ENCODE peak calls at places on chromosome 17, in eight cellular contexts. One of them, this sample, is unnamed.

GRCh38 chr17:42016411-42016831 is 818 bp downstream of the DNAJC7 start:
- DNase-seq in tibial artery: no peak
- DNase-seq in foreskin fibroblast: peak; percentile 50
- DNase-seq in ovary: no peak
- DNase-seq in cardiac fibroblast: peak; percentile 44
- DNase-seq in HL-60: peak; percentile 52
- DNase-seq in IMR-90: peak; percentile 16
- DNase-seq in HFFc6: peak; percentile 15
- DNase-seq in this sample: peak; percentile 59

GRCh38 chr17:45791935-45792334 is 7.8 kb downstream of the CRHR1 start:
- DNase-seq in tibial artery: no peak
- DNase-seq in foreskin fibroblast: no peak
- DNase-seq in ovary: no peak
- DNase-seq in cardiac fibroblast: no peak
- DNase-seq in HL-60: no peak
- DNase-seq in IMR-90: no peak
- DNase-seq in HFFc6: no peak
- DNase-seq in this sample: no peak

GRCh38 chr17:42122371-42123303 is at the start of gene HSPB9:
- DNase-seq in tibial artery: no peak
- DNase-seq in foreskin fibroblast: peak; percentile 26
- DNase-seq in ovary: peak; percentile 72
- DNase-seq in cardiac fibroblast: no peak
- DNase-seq in HL-60: no peak
- DNase-seq in IMR-90: no peak
- DNase-seq in HFFc6: no peak
- DNase-seq in this sample: peak; percentile 40

GRCh38 chr17:59165933-59166342 is 10.4 kb downstream of the PRR11 start:
- DNase-seq in tibial artery: no peak
- DNase-seq in foreskin fibroblast: peak; percentile 75
- DNase-seq in ovary: no peak
- DNase-seq in cardiac fibroblast: peak; percentile 57
- DNase-seq in HL-60: no peak
- DNase-seq in IMR-90: peak; percentile 60
- DNase-seq in HFFc6: peak; percentile 40
- DNase-seq in this sample: peak; percentile 45

GRCh38 chr17:54754560-54754959 is 146.1 kb upstream of the TOM1L1 start:
- DNase-seq in tibial artery: no peak
- DNase-seq in foreskin fibroblast: no peak
- DNase-seq in ovary: no peak
- DNase-seq in cardiac fibroblast: no peak
- DNase-seq in HL-60: no peak
- DNase-seq in IMR-90: no peak
- DNase-seq in HFFc6: no peak
- DNase-seq in this sample: no peak

GRCh38 chr17:50560931-50561750 is 626 bp downstream of the CACNA1G start:
- DNase-seq in tibial artery: no peak
- DNase-seq in foreskin fibroblast: peak; percentile 28
- DNase-seq in ovary: peak; percentile 73
- DNase-seq in cardiac fibroblast: no peak
- DNase-seq in HL-60: no peak
- DNase-seq in IMR-90: no peak
- DNase-seq in HFFc6: no peak
- DNase-seq in this sample: no peak

GRCh38 chr17:13352747-13353415 is 248.8 kb downstream of the HS3ST3A1 start:
- DNase-seq in tibial artery: no peak
- DNase-seq in foreskin fibroblast: peak; percentile 11
- DNase-seq in ovary: no peak
- DNase-seq in cardiac fibroblast: no peak
- DNase-seq in HL-60: no peak
- DNase-seq in IMR-90: no peak
- DNase-seq in HFFc6: no peak
- DNase-seq in this sample: no peak

GRCh38 chr17:63848834-63849689 is 6.6 kb upstream of the SMARCD2 start:
- DNase-seq in tibial artery: peak; percentile 90
- DNase-seq in foreskin fibroblast: peak; percentile 94
- DNase-seq in ovary: peak; percentile 90
- DNase-seq in cardiac fibroblast: peak; percentile 93
- DNase-seq in HL-60: peak; percentile 93
- DNase-seq in IMR-90: peak; percentile 80
- DNase-seq in HFFc6: peak; percentile 50
- DNase-seq in this sample: peak; percentile 91

DNA sequence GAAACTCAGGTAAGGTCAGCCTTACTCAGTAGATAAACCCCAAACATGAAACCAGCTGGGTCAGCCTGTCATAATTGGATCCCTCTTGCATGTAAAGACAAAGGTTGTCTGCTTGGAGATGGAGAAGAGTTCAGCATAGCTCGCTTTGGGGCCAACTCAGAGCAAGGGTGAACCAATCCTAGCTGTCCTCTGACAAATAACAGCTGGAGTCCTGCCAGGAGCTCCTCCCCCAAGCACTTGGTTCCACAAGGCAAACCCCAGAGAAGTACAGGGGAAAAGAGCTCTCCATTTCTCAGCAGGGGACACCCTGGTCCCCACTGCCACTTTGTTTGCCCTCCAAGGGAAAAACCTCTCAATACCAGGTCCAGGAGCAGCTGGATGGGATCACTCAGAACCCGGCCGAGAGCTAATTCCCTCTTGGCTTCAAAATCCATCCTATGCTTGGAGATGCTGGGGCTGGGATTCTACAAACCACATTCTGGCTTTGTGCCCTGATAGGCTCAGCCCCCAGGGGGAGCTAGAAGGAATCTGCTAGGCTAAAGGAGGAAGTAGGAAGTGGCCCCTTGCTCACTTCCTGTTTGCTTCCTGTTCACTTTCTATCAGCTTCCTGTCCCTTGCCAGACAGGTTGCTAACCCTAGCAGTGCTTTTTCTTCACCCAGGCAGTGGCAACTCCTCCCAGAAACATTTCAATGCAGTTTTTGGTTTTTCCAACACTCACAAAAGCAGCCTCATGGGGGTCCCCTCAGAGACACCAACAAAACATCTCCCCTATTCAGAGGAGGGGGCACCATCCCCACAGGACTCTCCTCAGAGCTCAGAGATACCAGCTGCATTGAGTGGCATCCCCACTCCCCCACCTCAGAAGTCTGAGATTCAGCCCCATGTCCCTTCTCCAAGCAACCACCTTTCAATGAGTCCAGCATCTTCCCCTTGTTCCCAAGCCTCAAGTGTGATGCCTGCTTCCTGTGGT is 30.7 kb downstream of the CDRT4 start:
- DNase-seq in tibial artery: peak; percentile 67
- DNase-seq in foreskin fibroblast: peak; percentile 86
- DNase-seq in ovary: peak; percentile 75
- DNase-seq in cardiac fibroblast: peak; percentile 82
- DNase-seq in HL-60: peak; percentile 57
- DNase-seq in IMR-90: peak; percentile 34
- DNase-seq in HFFc6: no peak
- DNase-seq in this sample: peak; percentile 52
- TF ChIP-seq CTCF in tibial artery: no peak
- TF ChIP-seq CTCF in foreskin fibroblast: peak; percentile 11
- TF ChIP-seq CTCF in ovary: no peak
- TF ChIP-seq CTCF in cardiac fibroblast: peak; percentile 36
- TF ChIP-seq CTCF in HL-60: peak; percentile 2
- TF ChIP-seq CTCF in IMR-90: peak; percentile 30
- TF ChIP-seq CTCF in HFFc6: peak; percentile 50
- TF ChIP-seq CTCF in this sample: peak; percentile 33

GRCh38 chr17:1976000-1976682 is 49.0 kb downstream of the RTN4RL1 start:
- DNase-seq in tibial artery: no peak
- DNase-seq in foreskin fibroblast: no peak
- DNase-seq in ovary: no peak
- DNase-seq in cardiac fibroblast: no peak
- DNase-seq in HL-60: no peak
- DNase-seq in IMR-90: no peak
- DNase-seq in HFFc6: no peak
- DNase-seq in this sample: no peak

GRCh38 chr17:1970843-1971384 is 54.2 kb downstream of the RTN4RL1 start:
- DNase-seq in tibial artery: no peak
- DNase-seq in foreskin fibroblast: no peak
- DNase-seq in ovary: no peak
- DNase-seq in cardiac fibroblast: no peak
- DNase-seq in HL-60: no peak
- DNase-seq in IMR-90: no peak
- DNase-seq in HFFc6: no peak
- DNase-seq in this sample: no peak

GRCh38 chr17:1975573-1975972 is 49.6 kb downstream of the RTN4RL1 start:
- DNase-seq in tibial artery: no peak
- DNase-seq in foreskin fibroblast: no peak
- DNase-seq in ovary: no peak
- DNase-seq in cardiac fibroblast: no peak
- DNase-seq in HL-60: no peak
- DNase-seq in IMR-90: no peak
- DNase-seq in HFFc6: no peak
- DNase-seq in this sample: no peak

GRCh38 chr17:1969712-1970111 is 55.4 kb downstream of the RTN4RL1 start:
- DNase-seq in tibial artery: no peak
- DNase-seq in foreskin fibroblast: no peak
- DNase-seq in ovary: no peak
- DNase-seq in cardiac fibroblast: no peak
- DNase-seq in HL-60: no peak
- DNase-seq in IMR-90: no peak
- DNase-seq in HFFc6: no peak
- DNase-seq in this sample: no peak

DNA sequence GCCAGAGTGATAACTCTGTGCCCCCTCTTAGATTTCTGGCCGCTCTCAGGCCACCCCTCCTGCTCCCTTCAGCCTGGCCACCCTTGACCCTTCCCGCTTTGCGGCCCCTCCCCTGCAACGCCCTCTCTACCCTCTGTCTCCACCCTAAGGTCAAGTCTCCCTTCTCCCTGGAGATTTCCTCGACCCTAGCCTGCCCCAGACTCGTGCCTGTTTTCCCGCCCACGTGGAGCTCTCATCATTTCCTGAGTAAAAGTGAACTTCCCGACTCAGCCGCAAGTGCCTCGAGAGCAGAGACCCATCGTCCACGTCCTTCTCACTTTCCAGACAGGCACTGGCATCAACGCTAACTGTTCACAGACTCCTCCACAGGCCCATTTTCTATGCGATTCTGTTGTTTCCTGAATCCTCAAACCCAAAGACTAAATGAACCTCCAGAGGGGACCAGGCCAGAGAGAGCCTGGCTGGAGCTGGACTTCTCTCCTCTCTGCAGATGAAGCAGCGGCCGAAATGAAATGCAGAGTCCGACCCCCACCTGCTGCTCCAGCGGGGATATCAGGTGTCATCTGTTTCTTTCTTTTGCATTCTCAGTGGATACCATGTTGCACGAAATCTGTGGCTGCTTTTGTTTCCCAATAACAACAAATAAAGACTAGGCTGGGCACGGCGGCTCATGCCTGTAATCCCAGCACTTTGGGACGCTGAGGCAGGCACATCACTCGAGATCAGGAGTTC is 52.5 kb downstream of the RTN4RL1 start:
- DNase-seq in tibial artery: no peak
- DNase-seq in foreskin fibroblast: no peak
- DNase-seq in ovary: no peak
- DNase-seq in cardiac fibroblast: peak; percentile 35
- DNase-seq in HL-60: no peak
- DNase-seq in IMR-90: peak; percentile 12
- DNase-seq in HFFc6: no peak
- DNase-seq in this sample: peak; percentile 6
- TF ChIP-seq CTCF in tibial artery: no peak
- TF ChIP-seq CTCF in foreskin fibroblast: no peak
- TF ChIP-seq CTCF in ovary: no peak
- TF ChIP-seq CTCF in cardiac fibroblast: no peak
- TF ChIP-seq CTCF in HL-60: no peak
- TF ChIP-seq CTCF in IMR-90: no peak
- TF ChIP-seq CTCF in HFFc6: no peak
- TF ChIP-seq CTCF in this sample: no peak

GRCh38 chr17:7972131-7972785 is 30.2 kb upstream of the GUCY2D start:
- DNase-seq in tibial artery: no peak
- DNase-seq in foreskin fibroblast: peak; percentile 36
- DNase-seq in ovary: no peak
- DNase-seq in cardiac fibroblast: peak; percentile 19
- DNase-seq in HL-60: no peak
- DNase-seq in IMR-90: no peak
- DNase-seq in HFFc6: peak; percentile 22
- DNase-seq in this sample: no peak
- TF ChIP-seq CTCF in tibial artery: no peak
- TF ChIP-seq CTCF in foreskin fibroblast: peak; percentile 19
- TF ChIP-seq CTCF in ovary: no peak
- TF ChIP-seq CTCF in cardiac fibroblast: peak; percentile 18
- TF ChIP-seq CTCF in HL-60: no peak
- TF ChIP-seq CTCF in IMR-90: peak; percentile 42
- TF ChIP-seq CTCF in HFFc6: peak; percentile 73
- TF ChIP-seq CTCF in this sample: peak; percentile 23

GRCh38 chr17:79681101-79681621 is 49.6 kb upstream of the ENPP7 start:
- DNase-seq in tibial artery: no peak
- DNase-seq in foreskin fibroblast: no peak
- DNase-seq in ovary: no peak
- DNase-seq in cardiac fibroblast: no peak
- DNase-seq in HL-60: no peak
- DNase-seq in IMR-90: no peak
- DNase-seq in HFFc6: no peak
- DNase-seq in this sample: no peak

GRCh38 chr17:79680381-79680780 is 50.4 kb upstream of the ENPP7 start:
- DNase-seq in tibial artery: no peak
- DNase-seq in foreskin fibroblast: no peak
- DNase-seq in ovary: no peak
- DNase-seq in cardiac fibroblast: no peak
- DNase-seq in HL-60: no peak
- DNase-seq in IMR-90: no peak
- DNase-seq in HFFc6: no peak
- DNase-seq in this sample: no peak

GRCh38 chr17:79683365-79683764 is 47.4 kb upstream of the ENPP7 start:
- DNase-seq in tibial artery: no peak
- DNase-seq in foreskin fibroblast: no peak
- DNase-seq in ovary: no peak
- DNase-seq in cardiac fibroblast: no peak
- DNase-seq in HL-60: no peak
- DNase-seq in IMR-90: no peak
- DNase-seq in HFFc6: no peak
- DNase-seq in this sample: no peak

GRCh38 chr17:79679631-79680340 is 51.0 kb upstream of the ENPP7 start:
- DNase-seq in tibial artery: no peak
- DNase-seq in foreskin fibroblast: no peak
- DNase-seq in ovary: no peak
- DNase-seq in cardiac fibroblast: no peak
- DNase-seq in HL-60: no peak
- DNase-seq in IMR-90: no peak
- DNase-seq in HFFc6: no peak
- DNase-seq in this sample: no peak

DNA sequence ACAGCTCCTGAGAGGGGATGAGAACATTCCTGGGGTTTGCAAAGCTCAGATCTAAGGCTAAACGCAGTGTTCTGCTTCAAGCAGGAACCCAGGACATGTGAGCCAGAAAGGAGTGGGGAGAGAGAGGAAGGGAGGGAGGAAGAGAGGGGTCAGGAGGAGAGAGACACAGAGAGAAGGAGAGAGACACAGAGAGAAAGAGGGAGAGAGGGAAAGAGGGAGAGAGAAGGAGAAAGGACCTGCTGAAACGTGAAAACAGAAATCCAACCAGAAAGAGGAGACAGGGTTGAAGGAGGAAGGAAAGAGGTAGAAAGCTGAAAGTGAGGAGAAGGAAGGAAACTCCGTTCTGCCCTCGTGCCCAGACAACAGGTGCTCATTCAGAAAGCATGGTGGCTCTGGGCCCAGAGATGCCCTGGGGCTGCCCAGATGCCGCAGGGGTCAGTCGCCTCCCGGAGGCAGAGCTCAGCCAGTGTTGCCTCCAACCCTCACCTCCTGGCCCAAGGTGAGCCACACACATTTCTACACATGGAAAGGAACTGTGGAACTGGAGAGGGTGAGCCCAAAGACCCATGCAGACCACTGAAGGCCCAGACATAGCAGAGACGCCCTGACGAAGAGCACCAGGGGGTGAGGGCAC is 49.0 kb upstream of the ENPP7 start:
- DNase-seq in tibial artery: no peak
- DNase-seq in foreskin fibroblast: no peak
- DNase-seq in ovary: no peak
- DNase-seq in cardiac fibroblast: no peak
- DNase-seq in HL-60: no peak
- DNase-seq in IMR-90: no peak
- DNase-seq in HFFc6: no peak
- DNase-seq in this sample: no peak
- TF ChIP-seq CTCF in tibial artery: no peak
- TF ChIP-seq CTCF in foreskin fibroblast: no peak
- TF ChIP-seq CTCF in ovary: no peak
- TF ChIP-seq CTCF in cardiac fibroblast: no peak
- TF ChIP-seq CTCF in HL-60: no peak
- TF ChIP-seq CTCF in IMR-90: no peak
- TF ChIP-seq CTCF in HFFc6: no peak
- TF ChIP-seq CTCF in this sample: no peak